ENCODE peak calls at places on chromosomes 2 and 18, in ten cellular contexts. One of them, this sample, is unnamed.

GRCh38 chr2:83997889-83998288 is 461.2 kb downstream of the SUCLG1 start:
- DNase-seq in non-pigmented ciliary epithelial cell: no peak
- DNase-seq in C1 segment of cervical spinal cord: no peak
- DNase-seq in activated CD8-positive, alpha-beta memory T cell treated with anti-CD3 and anti-CD28 coated beads, Interleukin-2, amount 50 U/mL, for 48 hours: no peak
- DNase-seq in frontal cortex: no peak
- DNase-seq in uterus: no peak
- DNase-seq in Calu3: no peak
- DNase-seq in retina: no peak
- DNase-seq in cardiac fibroblast: no peak
- DNase-seq in IMR-90: no peak
- DNase-seq in this sample: no peak

GRCh38 chr2:240565267-240566202 is 2.7 kb upstream of the RNPEPL1 start:
- DNase-seq in frontal cortex: no peak
- DNase-seq in activated CD8-positive, alpha-beta memory T cell treated with anti-CD3 and anti-CD28 coated beads, Interleukin-2, amount 50 U/mL, for 48 hours: peak
- DNase-seq in IMR-90: peak
- DNase-seq in uterus: peak
- DNase-seq in C1 segment of cervical spinal cord: no peak
- DNase-seq in cardiac fibroblast: peak
- DNase-seq in non-pigmented ciliary epithelial cell: no peak
- DNase-seq in Calu3: peak
- DNase-seq in retina: no peak
- DNase-seq in this sample: peak

GRCh38 chr2:71605173-71605641 is 151.8 kb downstream of the DYSF start:
- DNase-seq in IMR-90: no peak
- DNase-seq in activated CD8-positive, alpha-beta memory T cell treated with anti-CD3 and anti-CD28 coated beads, Interleukin-2, amount 50 U/mL, for 48 hours: peak
- DNase-seq in frontal cortex: no peak
- DNase-seq in cardiac fibroblast: peak
- DNase-seq in retina: no peak
- DNase-seq in uterus: peak
- DNase-seq in non-pigmented ciliary epithelial cell: no peak
- DNase-seq in Calu3: no peak
- DNase-seq in C1 segment of cervical spinal cord: no peak
- DNase-seq in this sample: peak

GRCh38 chr2:8986327-8986976 is 17.0 kb downstream of the MBOAT2 start:
- DNase-seq in non-pigmented ciliary epithelial cell: no peak
- DNase-seq in uterus: no peak
- DNase-seq in IMR-90: no peak
- DNase-seq in cardiac fibroblast: no peak
- DNase-seq in activated CD8-positive, alpha-beta memory T cell treated with anti-CD3 and anti-CD28 coated beads, Interleukin-2, amount 50 U/mL, for 48 hours: no peak
- DNase-seq in Calu3: no peak
- DNase-seq in retina: no peak
- DNase-seq in C1 segment of cervical spinal cord: no peak
- DNase-seq in frontal cortex: no peak
- DNase-seq in this sample: no peak

GRCh38 chr2:163347982-163348842 is 387.6 kb downstream of the FIGN start:
- DNase-seq in uterus: peak
- DNase-seq in cardiac fibroblast: peak
- DNase-seq in IMR-90: peak
- DNase-seq in frontal cortex: peak
- DNase-seq in retina: peak
- DNase-seq in C1 segment of cervical spinal cord: peak
- DNase-seq in non-pigmented ciliary epithelial cell: peak
- DNase-seq in Calu3: no peak
- DNase-seq in activated CD8-positive, alpha-beta memory T cell treated with anti-CD3 and anti-CD28 coated beads, Interleukin-2, amount 50 U/mL, for 48 hours: no peak
- DNase-seq in this sample: peak

GRCh38 chr18:26614374-26614773 is 66.0 kb upstream of the KCTD1 start:
- DNase-seq in activated CD8-positive, alpha-beta memory T cell treated with anti-CD3 and anti-CD28 coated beads, Interleukin-2, amount 50 U/mL, for 48 hours: no peak
- DNase-seq in Calu3: no peak
- DNase-seq in C1 segment of cervical spinal cord: no peak
- DNase-seq in uterus: no peak
- DNase-seq in cardiac fibroblast: no peak
- DNase-seq in retina: no peak
- DNase-seq in frontal cortex: no peak
- DNase-seq in IMR-90: no peak
- DNase-seq in non-pigmented ciliary epithelial cell: no peak
- DNase-seq in this sample: no peak

GRCh38 chr2:40256649-40257048 is 195.2 kb downstream of the SLC8A1 start:
- DNase-seq in frontal cortex: no peak
- DNase-seq in cardiac fibroblast: peak
- DNase-seq in non-pigmented ciliary epithelial cell: no peak
- DNase-seq in Calu3: peak
- DNase-seq in activated CD8-positive, alpha-beta memory T cell treated with anti-CD3 and anti-CD28 coated beads, Interleukin-2, amount 50 U/mL, for 48 hours: no peak
- DNase-seq in C1 segment of cervical spinal cord: no peak
- DNase-seq in retina: no peak
- DNase-seq in uterus: no peak
- DNase-seq in IMR-90: no peak
- DNase-seq in this sample: no peak

GRCh38 chr2:105969552-105969951 is 224.5 kb downstream of the UXS1 start:
- DNase-seq in C1 segment of cervical spinal cord: no peak
- DNase-seq in frontal cortex: no peak
- DNase-seq in Calu3: peak
- DNase-seq in retina: no peak
- DNase-seq in IMR-90: no peak
- DNase-seq in uterus: no peak
- DNase-seq in activated CD8-positive, alpha-beta memory T cell treated with anti-CD3 and anti-CD28 coated beads, Interleukin-2, amount 50 U/mL, for 48 hours: no peak
- DNase-seq in cardiac fibroblast: peak
- DNase-seq in non-pigmented ciliary epithelial cell: no peak
- DNase-seq in this sample: no peak

GRCh38 chr2:151728736-151729415 is 5.4 kb downstream of the NEB start:
- DNase-seq in IMR-90: no peak
- DNase-seq in activated CD8-positive, alpha-beta memory T cell treated with anti-CD3 and anti-CD28 coated beads, Interleukin-2, amount 50 U/mL, for 48 hours: no peak
- DNase-seq in C1 segment of cervical spinal cord: no peak
- DNase-seq in frontal cortex: no peak
- DNase-seq in Calu3: no peak
- DNase-seq in non-pigmented ciliary epithelial cell: no peak
- DNase-seq in retina: no peak
- DNase-seq in cardiac fibroblast: no peak
- DNase-seq in uterus: no peak
- DNase-seq in this sample: no peak

GRCh38 chr2:71347517-71347916 is 15.9 kb downstream of the ZNF638 start:
- DNase-seq in IMR-90: peak
- DNase-seq in C1 segment of cervical spinal cord: no peak
- DNase-seq in frontal cortex: no peak
- DNase-seq in non-pigmented ciliary epithelial cell: no peak
- DNase-seq in activated CD8-positive, alpha-beta memory T cell treated with anti-CD3 and anti-CD28 coated beads, Interleukin-2, amount 50 U/mL, for 48 hours: no peak
- DNase-seq in cardiac fibroblast: peak
- DNase-seq in retina: no peak
- DNase-seq in Calu3: no peak
- DNase-seq in uterus: no peak
- DNase-seq in this sample: no peak

GRCh38 chr2:217947341-217948316 is 55.2 kb downstream of the TNS1 start:
- DNase-seq in C1 segment of cervical spinal cord: no peak
- DNase-seq in IMR-90: no peak
- DNase-seq in cardiac fibroblast: no peak
- DNase-seq in frontal cortex: peak
- DNase-seq in Calu3: no peak
- DNase-seq in non-pigmented ciliary epithelial cell: no peak
- DNase-seq in retina: no peak
- DNase-seq in uterus: peak
- DNase-seq in activated CD8-positive, alpha-beta memory T cell treated with anti-CD3 and anti-CD28 coated beads, Interleukin-2, amount 50 U/mL, for 48 hours: no peak
- DNase-seq in this sample: peak

GRCh38 chr2:85644909-85645308 is 23.1 kb downstream of the SFTPB start:
- DNase-seq in non-pigmented ciliary epithelial cell: no peak
- DNase-seq in C1 segment of cervical spinal cord: no peak
- DNase-seq in retina: no peak
- DNase-seq in frontal cortex: no peak
- DNase-seq in IMR-90: no peak
- DNase-seq in activated CD8-positive, alpha-beta memory T cell treated with anti-CD3 and anti-CD28 coated beads, Interleukin-2, amount 50 U/mL, for 48 hours: no peak
- DNase-seq in cardiac fibroblast: no peak
- DNase-seq in Calu3: no peak
- DNase-seq in uterus: no peak
- DNase-seq in this sample: no peak

GRCh38 chr2:38666578-38666926 is 638 bp downstream of the GALM start:
- DNase-seq in frontal cortex: no peak
- DNase-seq in non-pigmented ciliary epithelial cell: no peak
- DNase-seq in Calu3: peak
- DNase-seq in retina: no peak
- DNase-seq in activated CD8-positive, alpha-beta memory T cell treated with anti-CD3 and anti-CD28 coated beads, Interleukin-2, amount 50 U/mL, for 48 hours: no peak
- DNase-seq in uterus: no peak
- DNase-seq in cardiac fibroblast: no peak
- DNase-seq in IMR-90: peak
- DNase-seq in C1 segment of cervical spinal cord: no peak
- DNase-seq in this sample: no peak

GRCh38 chr2:120867290-120868231 is 131.9 kb downstream of the GLI2 start:
- DNase-seq in Calu3: peak
- DNase-seq in uterus: peak
- DNase-seq in frontal cortex: peak
- DNase-seq in cardiac fibroblast: peak
- DNase-seq in activated CD8-positive, alpha-beta memory T cell treated with anti-CD3 and anti-CD28 coated beads, Interleukin-2, amount 50 U/mL, for 48 hours: no peak
- DNase-seq in non-pigmented ciliary epithelial cell: peak
- DNase-seq in C1 segment of cervical spinal cord: peak
- DNase-seq in IMR-90: peak
- DNase-seq in retina: peak
- DNase-seq in this sample: peak

GRCh38 chr2:157053876-157054275 is 203.6 kb upstream of the GALNT5 start:
- DNase-seq in retina: no peak
- DNase-seq in uterus: no peak
- DNase-seq in frontal cortex: no peak
- DNase-seq in non-pigmented ciliary epithelial cell: no peak
- DNase-seq in IMR-90: no peak
- DNase-seq in activated CD8-positive, alpha-beta memory T cell treated with anti-CD3 and anti-CD28 coated beads, Interleukin-2, amount 50 U/mL, for 48 hours: no peak
- DNase-seq in Calu3: no peak
- DNase-seq in cardiac fibroblast: no peak
- DNase-seq in C1 segment of cervical spinal cord: no peak
- DNase-seq in this sample: no peak